ENCODE peak calls at places on chromosomes 3 and 15, in seven cellular contexts. W is neural progenitor cell, Z is A549, C is psoas muscle, G is endothelial cell of umbilical vein, I is choroid plexus epithelial cell, Q is H1. K is an unnamed sample.

GRCh38 chr15:90794538-90794937 is 73.8 kb upstream of the FURIN start:
- DNase-seq in Q (no peak), I (no peak), G (no peak), C (no peak), Z (no peak), W (no peak), K (no peak)

GRCh38 chr3:102699104-102699818 is 264.4 kb downstream of the ZPLD1 start:
- DNase-seq in C (no peak), Z (no peak), G (no peak), W (no peak), I (no peak), Q (no peak), K (no peak)

GRCh38 chr3:131221731-131222130 is 159.8 kb upstream of the NUDT16 start:
- DNase-seq in G (no peak), Q (no peak), W (no peak), Z (no peak), I (peak; percentile 88), C (no peak), K (no peak)

GRCh38 chr3:108391917-108392585 is 95.7 kb downstream of the HHLA2 start:
- DNase-seq in Z (no peak), W (no peak), G (no peak), Q (no peak), C (no peak), I (peak; percentile 31), K (no peak)

GRCh38 chr15:38440353-38441129 is 13.4 kb upstream of the FAM98B start:
- DNase-seq in G (peak; percentile 67), C (no peak), I (peak; percentile 79), W (peak; percentile 58), Z (peak; percentile 6), Q (peak; percentile 62), K (no peak)

GRCh38 chr3:37861540-37862051 is at the start of gene CTDSPL:
- DNase-seq in C (peak; percentile 59), G (no peak), W (peak; percentile 82), Z (peak; percentile 50), I (peak; percentile 63), Q (peak; percentile 69), K (peak; percentile 79)

GRCh38 chr15:20340931-20341661 is 200.5 kb downstream of the GOLGA6L6 start:
- DNase-seq in I (no peak), W (peak; percentile 47), Q (no peak), C (peak; percentile 69), G (peak; percentile 3), Z (no peak), K (peak; percentile 87)

GRCh38 chr3:181694805-181695660 is 16.7 kb upstream of the SOX2 start:
- DNase-seq in Q (peak; percentile 85), Z (no peak), G (peak; percentile 66), W (peak; percentile 83), I (no peak), C (peak; percentile 68), K (peak; percentile 53)

GRCh38 chr3:116153174-116153573 is 292.1 kb downstream of the LSAMP start:
- DNase-seq in Q (no peak), C (no peak), I (peak; percentile 15), W (no peak), Z (no peak), G (no peak), K (no peak)

GRCh38 chr15:92997821-92998220 is 91.2 kb downstream of the RGMA start:
- DNase-seq in C (no peak), G (no peak), Q (no peak), Z (no peak), W (no peak), I (no peak), K (no peak)

GRCh38 chr15:100939786-100940185 is 20.6 kb downstream of the LRRK1 start:
- DNase-seq in I (no peak), C (no peak), G (no peak), Z (no peak), W (no peak), Q (no peak), K (no peak)

GRCh38 chr15:29270169-29270955 is 740 bp upstream of the NSMCE3 start:
- DNase-seq in W (no peak), I (peak; percentile 36), G (no peak), C (no peak), Z (no peak), Q (no peak), K (no peak)

GRCh38 chr3:79497447-79498111 is 270.2 kb downstream of the ROBO1 start:
- DNase-seq in Z (no peak), W (peak; percentile 22), Q (no peak), I (peak; percentile 58), C (no peak), G (peak; percentile 33), K (no peak)

GRCh38 chr15:33160581-33161165 is 33.8 kb downstream of the FMN1 start:
- DNase-seq in I (peak; percentile 54), W (no peak), G (no peak), Q (no peak), C (no peak), Z (no peak), K (no peak)

GRCh38 chr3:13262493-13263211 is 157.5 kb downstream of the NUP210 start:
- DNase-seq in I (peak; percentile 11), Z (no peak), Q (no peak), W (no peak), G (no peak), C (no peak), K (no peak)

GRCh38 chr3:127730171-127730570 is 57.4 kb downstream of the ABTB1 start:
- DNase-seq in W (no peak), Q (no peak), C (no peak), I (no peak), Z (no peak), G (no peak), K (no peak)

GRCh38 chr3:141594357-141594756 is 107.5 kb downstream of the RASA2 start:
- DNase-seq in I (no peak), Q (no peak), C (no peak), G (no peak), Z (no peak), W (no peak), K (no peak)

GRCh38 chr3:130757751-130758150 is 11.1 kb upstream of the PIK3R4 start:
- DNase-seq in G (no peak), C (no peak), Z (no peak), I (no peak), Q (no peak), W (no peak), K (no peak)

GRCh38 chr15:92035961-92036360 is 182.5 kb downstream of the SLCO3A1 start:
- DNase-seq in Q (no peak), W (no peak), G (no peak), Z (no peak), C (no peak), I (no peak), K (no peak)

GRCh38 chr3:183449391-183449790 is 21.0 kb upstream of the MCF2L2 start:
- DNase-seq in G (peak; percentile 68), W (peak; percentile 66), Z (no peak), I (peak; percentile 66), Q (peak; percentile 33), C (no peak), K (no peak)
- TF ChIP-seq CTCF in G (peak; percentile 4), W (peak; percentile 14), Z (no peak), I (peak; percentile 41), Q (no peak), C (peak; percentile 25), K (no peak)

DNA sequence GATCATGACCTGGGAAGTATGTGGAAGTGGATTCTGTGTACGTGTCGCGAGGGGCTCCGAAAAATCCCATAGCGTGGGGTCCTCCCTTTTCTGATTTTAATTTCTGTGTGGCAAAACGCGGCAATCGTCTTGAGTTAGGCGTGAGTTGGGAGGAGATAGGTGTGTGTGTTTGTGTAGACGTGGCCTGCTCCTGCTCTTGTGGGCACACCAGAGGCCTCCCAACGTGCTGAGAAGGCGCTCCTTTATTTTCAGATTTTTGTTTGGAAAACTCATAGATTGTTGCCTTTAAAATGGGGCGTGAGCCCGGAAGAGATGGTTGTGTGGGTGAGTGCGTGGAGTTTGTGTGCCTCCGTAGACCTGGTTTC is 1.3 kb downstream of the TRIM71 start:
- DNase-seq in W (no peak), I (no peak), Z (no peak), C (no peak), Q (no peak), G (no peak), K (no peak)
- H3K4me3 ChIP-seq in W (peak overlapping the region; percentile 98), I (no peak overlapping the region), Z (no peak overlapping the region), C (peak overlapping the region; percentile 60), Q (peak overlapping the region; percentile 93), G (no peak overlapping the region), K (no peak overlapping the region)

GRCh38 chr15:40441736-40442531 is 1.2 kb downstream of the BAHD1 start:
- DNase-seq in Q (no peak), C (no peak), I (no peak), G (peak; percentile 18), W (peak; percentile 69), Z (no peak), K (no peak)
- TF ChIP-seq CTCF in Q (peak; percentile 7), C (peak; percentile 13), I (peak; percentile 22), G (peak; percentile 15), W (peak; percentile 5), Z (no peak), K (no peak)

GRCh38 chr3:58585005-58585786 is 8.0 kb upstream of the FAM107A start:
- DNase-seq in Z (peak; percentile 91), I (peak; percentile 58), C (peak; percentile 86), G (peak; percentile 67), W (peak; percentile 91), Q (peak; percentile 88), K (peak; percentile 89)

GRCh38 chr3:58584690-58585004 is 7.5 kb upstream of the FAM107A start:
- DNase-seq in C (no peak), I (no peak), W (no peak), Q (no peak), Z (no peak), G (no peak), K (no peak)

GRCh38 chr3:58588030-58588614 is 10.9 kb upstream of the FAM107A start:
- DNase-seq in W (peak; percentile 82), Q (peak; percentile 82), I (peak; percentile 54), C (no peak), G (peak; percentile 32), Z (no peak), K (no peak)

GRCh38 chr3:58586776-58587192 is 9.6 kb upstream of the FAM107A start:
- DNase-seq in G (no peak), Q (peak; percentile 84), W (peak; percentile 59), C (no peak), I (no peak), Z (no peak), K (no peak)

GRCh38 chr3:58585994-58586393 is 8.8 kb upstream of the FAM107A start:
- DNase-seq in Q (no peak), I (no peak), Z (no peak), C (no peak), G (no peak), W (peak; percentile 52), K (no peak)
- H3K4me3 ChIP-seq in Q (no peak overlapping the region), I (no peak overlapping the region), Z (no peak overlapping the region), C (peak overlapping the region; percentile 79), G (no peak overlapping the region), W (peak overlapping the region; percentile 32), K (peak overlapping the region; percentile 67)

DNA sequence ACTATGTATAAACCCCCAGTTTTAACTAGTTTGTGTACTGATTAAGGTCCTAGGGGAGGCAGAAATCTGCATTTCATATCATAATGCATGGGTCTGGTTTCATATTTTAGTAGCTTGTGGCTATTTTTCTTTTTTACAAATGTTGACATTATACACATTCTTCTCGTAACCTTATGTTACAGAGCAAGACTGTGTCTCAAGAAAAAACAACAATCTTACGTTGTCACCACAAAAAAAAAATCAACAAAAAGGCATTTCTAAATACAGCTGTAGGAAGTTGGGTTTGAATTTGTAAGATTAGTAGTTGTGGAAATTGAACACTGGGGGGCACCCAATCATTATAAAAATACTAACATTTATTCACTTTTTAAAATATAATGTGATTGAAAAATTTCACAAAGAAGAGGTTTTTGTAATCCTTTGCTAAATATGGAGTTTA is 17.9 kb downstream of the SERP1 start:
- DNase-seq in G (peak; percentile 49), C (no peak), Z (no peak), W (no peak), Q (no peak), I (peak; percentile 78), K (no peak)
- TF ChIP-seq CTCF in G (peak; percentile 8), C (no peak), Z (peak; percentile 45), W (peak; percentile 46), Q (no peak), I (peak; percentile 41), K (peak; percentile 22)